ENCODE peak calls at places on chromosomes 5 and 9, in seven cellular contexts. X, F, L, M, S, H and G are unnamed samples.

GRCh38 chr9:114000671-114001409 is 77.3 kb downstream of the AMBP start:
- DNase-seq in X (no peak), F (no peak), L (no peak), M (no peak), S (no peak), H (no peak), G (no peak)

GRCh38 chr5:33824516-33825195 is 67.1 kb downstream of the ADAMTS12 start:
- DNase-seq in X (no peak), F (no peak), L (peak), M (no peak), S (no peak), H (no peak), G (no peak)

GRCh38 chr5:54820346-54820745 is 165.0 kb downstream of the ESM1 start:
- DNase-seq in X (no peak), F (no peak), L (no peak), M (no peak), S (no peak), H (no peak), G (no peak)

GRCh38 chr9:78573669-78574068 is 276.7 kb downstream of the PSAT1 start:
- DNase-seq in X (no peak), F (no peak), L (no peak), M (no peak), S (no peak), H (no peak), G (no peak)

GRCh38 chr5:135075621-135076585 is 41.9 kb upstream of the PITX1 start:
- DNase-seq in X (no peak), F (no peak), L (no peak), M (no peak), S (no peak), H (no peak), G (no peak)

GRCh38 chr9:124442826-124443225 is 7.4 kb upstream of the ADGRD2 start:
- DNase-seq in X (no peak), F (no peak), L (no peak), M (no peak), S (no peak), H (no peak), G (no peak)

GRCh38 chr5:155735388-155735787 is 591.6 kb upstream of the SGCD start:
- DNase-seq in X (no peak), F (no peak), L (no peak), M (peak), S (peak), H (no peak), G (no peak)

GRCh38 chr9:87267251-87267679 is 230.4 kb upstream of the DAPK1 start:
- DNase-seq in X (no peak), F (no peak), L (no peak), M (no peak), S (peak), H (no peak), G (no peak)

GRCh38 chr5:109053995-109054417 is 306.3 kb downstream of the FER start:
- DNase-seq in X (no peak), F (no peak), L (peak), M (no peak), S (no peak), H (no peak), G (no peak)

GRCh38 chr9:97507585-97507984 is 6.1 kb downstream of the TMOD1 start:
- DNase-seq in X (no peak), F (no peak), L (no peak), M (no peak), S (no peak), H (no peak), G (no peak)

GRCh38 chr5:37543216-37543615 is 164.1 kb downstream of the WDR70 start:
- DNase-seq in X (no peak), F (no peak), L (no peak), M (no peak), S (no peak), H (no peak), G (no peak)

GRCh38 chr5:42494414-42494813 is 71.2 kb downstream of the GHR start:
- DNase-seq in X (no peak), F (no peak), L (no peak), M (no peak), S (no peak), H (no peak), G (no peak)

GRCh38 chr9:33189331-33189731 is 22.2 kb upstream of the B4GALT1 start:
- DNase-seq in X (no peak), F (no peak), L (no peak), M (no peak), S (no peak), H (no peak), G (no peak)

GRCh38 chr9:109139851-109140250 is 20.1 kb upstream of the TMEM245 start:
- DNase-seq in X (no peak), F (no peak), L (no peak), M (no peak), S (no peak), H (no peak), G (no peak)

GRCh38 chr5:170631471-170632195 is 127.8 kb downstream of the KCNIP1 start:
- DNase-seq in X (no peak), F (no peak), L (no peak), M (peak), S (no peak), H (peak), G (peak)
- TF ChIP-seq CTCF in X (peak), F (no peak), L (peak), M (peak), S (peak), H (peak), G (peak)

GRCh38 chr5:52360985-52361384 is 426.7 kb upstream of the ITGA1 start:
- DNase-seq in X (no peak), F (no peak), L (no peak), M (no peak), S (no peak), H (no peak), G (no peak)

GRCh38 chr5:52359261-52359660 is 428.5 kb upstream of the ITGA1 start:
- DNase-seq in X (no peak), F (no peak), L (no peak), M (no peak), S (no peak), H (no peak), G (no peak)

GRCh38 chr5:52356311-52356918 is 431.3 kb upstream of the ITGA1 start:
- DNase-seq in X (no peak), F (no peak), L (peak), M (no peak), S (no peak), H (peak), G (no peak)
- TF ChIP-seq CTCF in X (peak), F (peak), L (peak), M (peak), S (peak), H (peak), G (peak)

DNA sequence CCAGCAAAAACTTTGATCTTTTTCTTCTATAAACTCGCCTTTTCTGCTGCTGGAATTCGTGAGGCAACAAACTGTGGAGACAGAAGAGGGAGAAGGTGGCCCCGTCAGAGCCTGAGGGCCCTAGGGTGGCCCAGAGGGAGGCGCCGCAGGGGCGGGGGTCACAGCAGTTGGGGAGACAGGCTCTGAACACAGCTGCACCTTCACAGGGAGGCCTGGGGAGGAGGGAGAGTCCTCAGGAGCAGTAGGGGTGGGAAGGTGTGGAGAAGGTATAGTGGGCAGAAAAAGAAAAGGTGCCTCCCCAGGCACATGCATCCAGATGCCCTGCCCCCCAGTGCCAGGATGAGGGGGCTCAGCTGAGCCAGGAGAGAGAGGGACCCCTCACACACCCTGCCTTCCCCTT is 15.1 kb downstream of the PHF19 start:
- DNase-seq in X (no peak), F (no peak), L (no peak), M (no peak), S (no peak), H (no peak), G (no peak)
- TF ChIP-seq CTCF in X (no peak), F (no peak), L (no peak), M (no peak), S (no peak), H (no peak), G (no peak)

GRCh38 chr9:93229636-93230035 is 45.7 kb downstream of the WNK2 start:
- DNase-seq in X (no peak), F (no peak), L (no peak), M (no peak), S (no peak), H (no peak), G (no peak)
- TF ChIP-seq CTCF in X (no peak), F (no peak), L (no peak), M (no peak), S (no peak), H (no peak), G (no peak)

GRCh38 chr9:26656003-26656940 is 236.3 kb downstream of the CAAP1 start:
- DNase-seq in X (no peak), F (no peak), L (no peak), M (no peak), S (no peak), H (peak), G (peak)
- TF ChIP-seq CTCF in X (peak), F (no peak), L (peak), M (no peak), S (no peak), H (peak), G (peak)

GRCh38 chr9:36141288-36141687 is 4.8 kb downstream of the GLIPR2 start:
- DNase-seq in X (no peak), F (no peak), L (no peak), M (no peak), S (no peak), H (peak), G (peak)
- TF ChIP-seq CTCF in X (peak), F (peak), L (peak), M (peak), S (no peak), H (peak), G (no peak)

GRCh38 chr9:37430841-37431597 is 8.5 kb downstream of the GRHPR start:
- DNase-seq in X (no peak), F (no peak), L (no peak), M (no peak), S (no peak), H (no peak), G (no peak)
- TF ChIP-seq CTCF in X (peak), F (no peak), L (peak), M (no peak), S (no peak), H (peak), G (no peak)

GRCh38 chr9:110638381-110638954 is 30.1 kb upstream of the MUSK start:
- DNase-seq in X (no peak), F (no peak), L (peak), M (no peak), S (no peak), H (peak), G (no peak)
- TF ChIP-seq CTCF in X (peak), F (peak), L (peak), M (peak), S (peak), H (peak), G (no peak)

GRCh38 chr9:126658964-126659555 is 45.3 kb downstream of the LMX1B start:
- DNase-seq in X (no peak), F (no peak), L (no peak), M (no peak), S (no peak), H (no peak), G (no peak)

GRCh38 chr9:126664893-126665695 is 51.4 kb downstream of the LMX1B start:
- DNase-seq in X (no peak), F (no peak), L (no peak), M (no peak), S (no peak), H (peak), G (peak)

GRCh38 chr9:126661122-126661520 is 47.4 kb downstream of the LMX1B start:
- DNase-seq in X (no peak), F (no peak), L (no peak), M (no peak), S (no peak), H (no peak), G (no peak)

GRCh38 chr9:126663661-126664072 is 49.9 kb downstream of the LMX1B start:
- DNase-seq in X (no peak), F (no peak), L (no peak), M (peak), S (no peak), H (no peak), G (no peak)

GRCh38 chr9:126661521-126662251 is 48.0 kb downstream of the LMX1B start:
- DNase-seq in X (peak), F (no peak), L (no peak), M (no peak), S (no peak), H (no peak), G (no peak)
- TF ChIP-seq CTCF in X (peak), F (no peak), L (no peak), M (no peak), S (no peak), H (no peak), G (no peak)

DNA sequence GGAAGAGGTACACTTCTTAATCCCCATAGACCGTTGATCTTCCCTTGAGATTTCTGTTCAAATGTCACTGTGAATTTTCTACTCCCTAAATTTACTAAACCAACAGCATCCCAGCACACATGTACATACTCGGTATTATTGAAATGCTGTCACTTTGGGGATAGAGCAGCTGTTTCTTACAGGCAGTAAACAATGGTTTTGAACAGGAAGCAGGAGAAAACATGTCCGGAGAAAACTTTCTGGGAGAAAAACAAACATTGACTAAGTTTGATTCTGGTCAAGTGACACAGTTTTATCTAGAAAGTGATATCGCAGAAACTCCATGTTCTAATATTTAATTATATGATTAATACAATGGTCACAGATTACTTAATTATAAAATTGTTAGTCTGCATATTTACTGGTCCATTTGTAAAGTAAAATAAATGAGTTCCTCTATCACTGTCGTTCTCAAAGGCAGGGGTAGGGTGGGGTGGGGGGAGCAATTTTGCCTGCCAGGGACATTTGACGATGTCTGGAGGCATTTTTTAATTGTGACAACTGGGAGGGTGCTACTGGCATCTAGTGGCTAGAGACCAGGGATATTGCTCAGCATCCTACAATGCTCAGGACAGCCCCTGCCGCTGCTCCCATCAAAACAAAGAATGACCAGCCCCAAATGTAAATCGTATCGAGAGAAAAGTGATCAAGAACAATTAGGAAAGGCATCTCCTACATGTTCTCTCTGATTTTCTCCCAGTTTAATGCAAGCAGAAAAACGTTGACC is 12.2 kb downstream of the TAS2R1 start:
- DNase-seq in X (no peak), F (no peak), L (no peak), M (no peak), S (no peak), H (no peak), G (no peak)
- TF ChIP-seq CTCF in X (no peak), F (no peak), L (no peak), M (peak), S (no peak), H (no peak), G (no peak)